ENCODE peak calls at places on chromosomes 12 and 14, in seven cellular contexts. Y is neuronal stem cell; G is naive thymus-derived CD4-positive, alpha-beta T cell; S is Karpas-422; R is tibial artery; N is Panc1; K is body of pancreas. J is an unnamed sample.

GRCh38 chr14:99183311-99183710 is 88.7 kb downstream of the BCL11B start:
- DNase-seq in R (no peak), K (no peak), S (no peak), Y (no peak), G (no peak), N (no peak), J (no peak)

GRCh38 chr12:32727237-32727636 is 28.5 kb downstream of the YARS2 start:
- DNase-seq in R (no peak), G (no peak), Y (no peak), S (no peak), N (no peak), K (no peak), J (no peak)

GRCh38 chr14:64682173-64682710 is 22.0 kb upstream of the PLEKHG3 start:
- DNase-seq in N (no peak), Y (no peak), K (peak; percentile 74), S (no peak), R (peak; percentile 96), G (no peak), J (peak; percentile 69)

GRCh38 chr12:121649819-121650353 is 19.6 kb downstream of the MORN3 start:
- DNase-seq in Y (no peak), G (peak; percentile 23), N (no peak), S (no peak), K (no peak), R (no peak), J (no peak)

GRCh38 chr12:76679778-76680177 is 84.1 kb upstream of the ZDHHC17 start:
- DNase-seq in S (no peak), G (no peak), Y (no peak), K (no peak), N (no peak), R (no peak), J (no peak)

GRCh38 chr12:16603916-16604575 is 1.9 kb downstream of the LMO3 start:
- DNase-seq in S (no peak), N (no peak), Y (peak; percentile 72), G (no peak), K (no peak), R (no peak), J (no peak)

GRCh38 chr12:58034311-58034710 is 92.9 kb downstream of the ATP23 start:
- DNase-seq in R (no peak), S (no peak), Y (no peak), K (no peak), G (no peak), N (no peak), J (no peak)

GRCh38 chr12:29223431-29223830 is 74.4 kb downstream of the FAR2 start:
- DNase-seq in Y (no peak), R (no peak), S (no peak), N (no peak), K (no peak), G (no peak), J (no peak)

GRCh38 chr12:62698701-62699101 is 232.1 kb downstream of the MON2 start:
- DNase-seq in G (no peak), R (no peak), Y (no peak), K (no peak), N (no peak), S (no peak), J (no peak)

GRCh38 chr12:20044836-20045235 is 323.5 kb upstream of the PDE3A start:
- DNase-seq in G (no peak), Y (no peak), N (no peak), S (no peak), K (no peak), R (no peak), J (no peak)

GRCh38 chr14:89589400-89590128 is 172.5 kb upstream of the FOXN3 start:
- DNase-seq in G (no peak), Y (no peak), S (no peak), R (no peak), K (no peak), N (no peak), J (no peak)

GRCh38 chr12:15163577-15163976 is 57.6 kb downstream of the RERG start:
- DNase-seq in S (no peak), Y (no peak), K (no peak), G (no peak), R (no peak), N (no peak), J (no peak)

GRCh38 chr12:53586745-53587144 is 39.4 kb downstream of the ATF7 start:
- DNase-seq in N (no peak), R (no peak), G (no peak), S (no peak), K (no peak), Y (no peak), J (no peak)

GRCh38 chr12:106957617-106958016 is 1.9 kb downstream of the TMEM263 start:
- DNase-seq in K (no peak), G (no peak), Y (no peak), R (no peak), S (peak; percentile 43), N (no peak), J (no peak)

GRCh38 chr14:50769893-50770500 is 61.0 kb downstream of the NIN start:
- DNase-seq in S (no peak), K (peak; percentile 81), N (no peak), R (peak; percentile 71), Y (no peak), G (no peak), J (no peak)

GRCh38 chr12:59005195-59005961 is 85.1 kb upstream of the LRIG3 start:
- DNase-seq in R (no peak), N (no peak), S (no peak), G (no peak), Y (no peak), K (no peak), J (no peak)

GRCh38 chr12:90854136-90854689 is 100.8 kb downstream of the CCER1 start:
- DNase-seq in Y (peak; percentile 23), K (peak; percentile 18), R (no peak), S (peak; percentile 71), N (no peak), G (no peak), J (no peak)

GRCh38 chr12:87816186-87816585 is 213.0 kb downstream of the C12orf50 start:
- DNase-seq in K (no peak), S (no peak), R (no peak), Y (no peak), G (no peak), N (no peak), J (no peak)

GRCh38 chr14:20177433-20177974 is 13.2 kb upstream of the OR11G2 start:
- DNase-seq in Y (no peak), R (no peak), S (no peak), G (no peak), N (no peak), K (peak; percentile 15), J (no peak)
- H3K9me3 ChIP-seq in Y (peaks cover 16% of the 10 kb centered on the region), R (no peaks in the 10 kb centered on the region), S (no peaks in the 10 kb centered on the region), G (no peaks in the 10 kb centered on the region), N (no peaks in the 10 kb centered on the region), K (no peaks in the 10 kb centered on the region), J (no peaks in the 10 kb centered on the region)

GRCh38 chr12:45263587-45263986 is 47.7 kb downstream of the ANO6 start:
- DNase-seq in Y (no peak), N (no peak), S (no peak), G (no peak), K (no peak), R (no peak), J (no peak)

GRCh38 chr12:45269407-45269741 is 53.5 kb downstream of the ANO6 start:
- DNase-seq in Y (no peak), K (no peak), N (no peak), S (no peak), G (no peak), R (no peak), J (no peak)

GRCh38 chr12:45273717-45274271 is 57.9 kb downstream of the ANO6 start:
- DNase-seq in R (peak; percentile 74), S (no peak), G (no peak), Y (no peak), K (no peak), N (peak; percentile 82), J (no peak)

GRCh38 chr12:45268672-45269406 is 52.9 kb downstream of the ANO6 start:
- DNase-seq in S (peak; percentile 46), K (peak; percentile 82), R (peak; percentile 91), N (no peak), Y (no peak), G (no peak), J (peak; percentile 36)
- H3K4me3 ChIP-seq in S (no peak overlapping the region), K (no peak overlapping the region), R (peak overlapping the region; percentile 27), N (no peak overlapping the region), Y (no peak overlapping the region), G (no peak overlapping the region), J (no peak overlapping the region)

GRCh38 chr14:94966344-94966743 is 191.0 kb downstream of the DICER1 start:
- DNase-seq in G (no peak), S (no peak), N (no peak), R (no peak), K (no peak), Y (no peak), J (no peak)

GRCh38 chr14:94965551-94966339 is 191.6 kb downstream of the DICER1 start:
- DNase-seq in Y (no peak), S (no peak), K (no peak), R (no peak), G (no peak), N (no peak), J (no peak)

GRCh38 chr14:94964181-94964580 is 193.1 kb downstream of the DICER1 start:
- DNase-seq in R (no peak), Y (no peak), N (no peak), G (no peak), K (no peak), S (no peak), J (no peak)

GRCh38 chr14:94963051-94963450 is 193.1 kb upstream of the GSC start:
- DNase-seq in K (no peak), Y (no peak), G (no peak), S (no peak), R (no peak), N (no peak), J (no peak)

DNA sequence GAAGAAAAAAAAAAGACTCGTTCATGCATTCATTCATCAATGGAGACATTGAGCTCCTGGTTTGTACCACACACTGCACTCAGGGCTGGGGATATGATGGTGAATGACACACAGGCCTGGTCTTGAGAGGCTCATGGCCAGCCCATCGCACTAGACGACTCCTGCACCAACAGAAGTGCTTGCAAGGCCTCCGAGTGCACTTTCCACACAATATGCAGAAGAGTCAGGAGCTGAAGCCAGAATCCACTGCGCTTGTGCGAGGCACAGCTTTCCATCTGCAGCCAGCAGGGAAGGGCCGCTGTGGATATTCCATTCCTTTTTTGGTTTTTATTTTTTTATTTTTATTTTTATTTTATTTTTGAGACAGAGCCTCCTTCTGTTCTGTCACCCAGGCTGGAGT is 192.4 kb downstream of the DICER1 start:
- DNase-seq in N (no peak), S (no peak), R (no peak), Y (no peak), K (no peak), G (no peak), J (no peak)
- H3K4me1 ChIP-seq in N (no peaks in the 10 kb centered on the region), S (no peaks in the 10 kb centered on the region), R (no peaks in the 10 kb centered on the region), Y (no peaks in the 10 kb centered on the region), K (no peaks in the 10 kb centered on the region), G (no peaks in the 10 kb centered on the region), J (no peaks in the 10 kb centered on the region)

GRCh38 chr12:132924356-132924755 is 31.8 kb downstream of the ZNF605 start:
- DNase-seq in K (no peak), Y (no peak), G (no peak), N (no peak), S (no peak), R (no peak), J (no peak)
- H3K9me3 ChIP-seq in K (peaks cover 84% of the 10 kb centered on the region), Y (peaks cover 38% of the 10 kb centered on the region), G (peaks cover 83% of the 10 kb centered on the region), N (peaks cover 80% of the 10 kb centered on the region), S (peaks cover 64% of the 10 kb centered on the region), R (peaks cover 39% of the 10 kb centered on the region), J (peaks cover 100% of the 10 kb centered on the region)

GRCh38 chr12:119154435-119154818 is 24.3 kb upstream of the HSPB8 start:
- DNase-seq in S (no peak), N (no peak), R (no peak), Y (peak; percentile 56), K (no peak), G (no peak), J (no peak)
- H3K4me3 ChIP-seq in S (no peak overlapping the region), N (no peak overlapping the region), R (no peak overlapping the region), Y (peak overlapping the region; percentile 79), K (no peak overlapping the region), G (no peak overlapping the region), J (no peak overlapping the region)